ENCODE peak calls at places on chromosomes 11 and 22, in four cellular contexts. Q is K562, B is H1, O is HepG2. J is an unnamed sample.

GRCh38 chr11:29029452-29029851 is 921.3 kb downstream of the METTL15 start:
- DNase-seq in B (no peak), O (no peak), Q (no peak), J (no peak)

GRCh38 chr11:106937113-106937512 is 81.2 kb downstream of the GUCY1A2 start:
- DNase-seq in O (no peak), B (no peak), Q (no peak), J (no peak)

GRCh38 chr11:120243221-120243620 is 3.3 kb downstream of the POU2F3 start:
- DNase-seq in Q (no peak), O (no peak), B (no peak), J (no peak)

GRCh38 chr22:21766933-21767462 is 31.4 kb upstream of the YPEL1 start:
- DNase-seq in O (no peak), B (no peak), Q (no peak), J (no peak)

GRCh38 chr11:123545726-123546125 is 108.7 kb downstream of the SCN3B start:
- DNase-seq in Q (no peak), B (no peak), O (no peak), J (no peak)

GRCh38 chr22:29842740-29843139 is 4.7 kb upstream of the ASCC2 start:
- DNase-seq in O (peak; percentile 41), Q (no peak), B (no peak), J (no peak)

GRCh38 chr22:35357883-35358621 is 22.8 kb upstream of the HMOX1 start:
- DNase-seq in B (no peak), O (no peak), Q (no peak), J (peak; percentile 72)

GRCh38 chr22:37804886-37805857 is 2.6 kb upstream of the GCAT start:
- DNase-seq in B (no peak), Q (no peak), O (peak; percentile 73), J (peak; percentile 67)

GRCh38 chr11:75667831-75668507 is 869 bp downstream of the MAP6 start:
- DNase-seq in Q (no peak), B (no peak), O (no peak), J (no peak)
- TF ChIP-seq FOSL1 in Q (no peak), B (no peak), O (no peak), J (no peak)

DNA sequence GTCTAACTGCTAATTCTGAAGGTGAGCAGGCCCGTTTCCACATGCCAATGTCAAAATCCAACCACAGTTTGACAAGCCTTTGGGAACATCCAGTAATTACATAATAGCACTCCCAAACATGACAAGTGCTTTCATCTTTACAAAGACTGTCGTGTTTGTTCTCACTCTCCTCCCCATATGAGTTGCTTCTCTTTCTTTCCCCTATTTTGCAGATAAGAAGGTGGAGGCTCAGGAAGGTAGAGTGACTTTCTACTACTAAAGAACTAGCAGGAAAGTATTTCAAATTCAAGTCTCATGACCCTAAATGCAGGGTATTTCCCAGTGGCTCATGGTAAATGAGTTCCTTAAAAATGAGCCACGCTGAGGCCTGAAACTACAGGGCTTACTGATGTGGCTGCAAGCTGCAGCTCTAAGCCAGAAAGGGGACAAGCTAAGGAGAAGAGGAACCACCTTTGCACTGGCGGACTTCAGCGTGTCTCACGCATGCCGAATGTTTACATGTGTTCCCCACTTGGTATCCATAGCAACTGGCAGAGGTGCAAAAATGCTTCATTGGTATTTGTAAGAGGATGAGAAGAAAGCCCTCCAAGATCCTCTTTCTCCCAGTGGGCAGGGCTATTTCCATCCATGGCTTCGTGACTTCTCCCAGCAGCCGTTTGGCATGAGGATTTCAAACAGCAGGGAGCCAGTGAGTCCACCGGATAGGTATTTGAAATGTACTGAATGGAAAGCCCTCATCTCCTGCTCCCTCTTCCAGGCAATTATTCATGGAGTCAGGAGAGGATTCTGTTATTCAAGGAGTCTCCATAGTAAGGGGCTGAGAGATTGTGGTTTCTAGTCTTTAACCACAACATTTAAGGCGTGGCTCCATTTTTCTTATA is 55.5 kb upstream of the CD44 start:
- DNase-seq in B (no peak), O (no peak), Q (no peak), J (peak; percentile 46)
- TF ChIP-seq FOSL1 in B (no peak), O (no peak), Q (no peak), J (peak; percentile 33)

GRCh38 chr11:88330826-88331428 is 6.6 kb downstream of the CTSC start:
- DNase-seq in O (no peak), Q (no peak), B (no peak), J (no peak)

GRCh38 chr11:88332851-88333250 is 4.7 kb downstream of the CTSC start:
- DNase-seq in Q (no peak), O (no peak), B (no peak), J (no peak)

GRCh38 chr11:88338223-88338661 is 706 bp upstream of the CTSC start:
- DNase-seq in B (no peak), Q (peak; percentile 29), O (peak; percentile 77), J (no peak)

GRCh38 chr11:88337342-88338222 is at the start of gene CTSC:
- DNase-seq in Q (peak; percentile 90), O (peak; percentile 73), B (peak; percentile 60), J (peak; percentile 53)

GRCh38 chr11:88335284-88335683 is 2.3 kb downstream of the CTSC start:
- DNase-seq in B (no peak), O (peak; percentile 15), Q (no peak), J (no peak)
- TF ChIP-seq FOSL1 in B (no peak), O (no peak), Q (no peak), J (no peak)

GRCh38 chr11:75856912-75857311 is 41.9 kb downstream of the UVRAG start:
- DNase-seq in O (no peak), Q (no peak), B (no peak), J (no peak)

GRCh38 chr11:75853971-75854370 is 39.0 kb downstream of the UVRAG start:
- DNase-seq in O (no peak), B (no peak), Q (no peak), J (no peak)

GRCh38 chr11:75858042-75858441 is 43.0 kb downstream of the UVRAG start:
- DNase-seq in B (no peak), O (no peak), Q (no peak), J (no peak)

GRCh38 chr11:75852406-75853017 is 37.5 kb downstream of the UVRAG start:
- DNase-seq in B (no peak), Q (no peak), O (no peak), J (no peak)

GRCh38 chr11:75855191-75855590 is 40.2 kb downstream of the UVRAG start:
- DNase-seq in B (no peak), Q (no peak), O (no peak), J (no peak)
- TF ChIP-seq FOSL1 in B (no peak), Q (no peak), O (no peak), J (no peak)

GRCh38 chr11:15688351-15688792 is 573.6 kb downstream of the INSC start:
- DNase-seq in Q (no peak), B (no peak), O (no peak), J (no peak)
- TF ChIP-seq FOSL1 in Q (no peak), B (no peak), O (no peak), J (no peak)

GRCh38 chr11:76736773-76737495 is 46.2 kb upstream of the TSKU start:
- DNase-seq in B (no peak), Q (no peak), O (no peak), J (no peak)
- TF ChIP-seq FOSL1 in B (no peak), Q (no peak), O (no peak), J (no peak)

GRCh38 chr11:47233051-47233450 is 15.6 kb downstream of the ACP2 start:
- DNase-seq in O (no peak), Q (no peak), B (no peak), J (no peak)

GRCh38 chr11:47236482-47236881 is 12.1 kb downstream of the ACP2 start:
- DNase-seq in O (no peak), Q (no peak), B (no peak), J (no peak)

GRCh38 chr11:47234669-47235075 is 13.9 kb downstream of the ACP2 start:
- DNase-seq in O (no peak), B (no peak), Q (no peak), J (no peak)

GRCh38 chr11:47235163-47235562 is 13.5 kb downstream of the ACP2 start:
- DNase-seq in O (no peak), B (no peak), Q (no peak), J (no peak)

GRCh38 chr11:47233989-47234668 is 14.5 kb downstream of the ACP2 start:
- DNase-seq in O (peak; percentile 41), B (no peak), Q (peak; percentile 38), J (no peak)
- TF ChIP-seq FOSL1 in O (no peak), B (no peak), Q (no peak), J (no peak)

DNA sequence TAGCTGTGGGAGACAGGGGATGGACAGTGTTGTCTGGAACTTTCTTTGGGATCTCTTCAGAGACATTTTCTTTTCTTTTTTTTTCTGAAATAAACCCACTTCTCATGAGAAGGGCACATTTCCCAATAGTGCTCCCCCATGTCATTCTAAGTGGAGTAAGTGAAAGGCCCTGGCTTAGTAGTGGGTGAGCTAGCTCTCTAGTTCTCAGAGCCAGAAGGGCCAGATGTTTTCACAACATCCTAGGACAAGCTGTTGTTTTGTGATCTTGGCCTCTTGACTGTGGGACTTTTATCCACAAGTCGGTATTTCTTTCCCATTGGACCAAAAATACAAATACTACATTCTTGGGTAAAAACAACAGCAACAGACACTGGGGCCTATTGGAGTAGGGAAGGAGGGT is 607.7 kb upstream of the TENM4 start:
- DNase-seq in O (no peak), Q (no peak), B (no peak), J (no peak)
- TF ChIP-seq FOSL1 in O (no peak), Q (no peak), B (no peak), J (no peak)

GRCh38 chr11:110874651-110875050 is 162.4 kb upstream of the ARHGAP20 start:
- DNase-seq in Q (no peak), B (no peak), O (no peak), J (no peak)
- TF ChIP-seq FOSL1 in Q (no peak), B (no peak), O (no peak), J (no peak)